ENCODE peak calls at places on chromosomes 11 and 22, in nine cellular contexts. O is PC-3, I is mucosa of descending colon, L is fibroblast of the aortic adventitia, F is BE2C, X is heart left ventricle, H is colonic mucosa, V is astrocyte, M is heart right ventricle. R is an unnamed sample.

GRCh38 chr11:123227763-123228488 is 32.9 kb upstream of the CLMP start:
- DNase-seq in X (no peak), F (no peak), I (no peak), H (no peak), O (no peak), L (no peak), M (no peak), V (no peak), R (no peak)

GRCh38 chr22:17966403-17966717 is 58.0 kb downstream of the MICAL3 start:
- DNase-seq in F (no peak), I (no peak), O (no peak), L (no peak), X (no peak), M (no peak), H (no peak), V (no peak), R (no peak)

GRCh38 chr11:33716236-33716635 is 15.6 kb upstream of the C11orf91 start:
- DNase-seq in L (peak; percentile 67), X (no peak), H (no peak), I (no peak), O (peak; percentile 65), V (no peak), F (no peak), M (no peak), R (peak; percentile 78)

GRCh38 chr22:29550005-29550404 is 3.6 kb downstream of the THOC5 start:
- DNase-seq in M (no peak), L (no peak), F (no peak), X (no peak), V (no peak), O (no peak), I (no peak), H (no peak), R (no peak)

GRCh38 chr22:32660292-32660691 is 141.2 kb upstream of the TIMP3 start:
- DNase-seq in H (peak; percentile 74), I (no peak), L (peak; percentile 78), X (peak; percentile 76), M (peak; percentile 70), V (peak; percentile 49), O (peak; percentile 16), F (peak; percentile 72), R (peak; percentile 79)

GRCh38 chr11:103944251-103944944 is 92.0 kb upstream of the DDI1 start:
- DNase-seq in V (no peak), X (no peak), H (no peak), F (no peak), O (no peak), L (no peak), I (no peak), M (no peak), R (no peak)

GRCh38 chr22:32539631-32540449 is 65.2 kb downstream of the FBXO7 start:
- DNase-seq in H (peak; percentile 44), F (no peak), X (peak; percentile 39), O (no peak), M (peak; percentile 61), I (no peak), V (peak; percentile 55), L (no peak), R (peak; percentile 78)

GRCh38 chr11:35063453-35063852 is 75.5 kb upstream of the CD44 start:
- DNase-seq in F (no peak), I (no peak), H (no peak), X (no peak), V (no peak), O (no peak), L (no peak), M (no peak), R (no peak)

GRCh38 chr11:94706211-94706610 is 61.9 kb upstream of the AMOTL1 start:
- DNase-seq in I (no peak), V (peak; percentile 67), H (no peak), O (peak; percentile 74), F (no peak), L (peak; percentile 56), X (peak; percentile 55), M (peak; percentile 50), R (peak; percentile 99)

GRCh38 chr22:23092217-23092955 is 22.1 kb downstream of the GNAZ start:
- DNase-seq in V (no peak), M (no peak), O (no peak), H (no peak), L (no peak), X (no peak), I (no peak), F (no peak), R (no peak)

GRCh38 chr22:24141586-24141985 is 39.7 kb upstream of the SUSD2 start:
- DNase-seq in H (no peak), M (no peak), I (no peak), V (no peak), O (peak; percentile 59), L (no peak), F (no peak), X (no peak), R (peak; percentile 83)

GRCh38 chr22:44847892-44848291 is 95.5 kb downstream of the ARHGAP8 start:
- DNase-seq in F (no peak), X (no peak), I (no peak), O (no peak), H (no peak), L (no peak), M (no peak), V (no peak), R (no peak)

GRCh38 chr11:2982214-2982613 is 9.9 kb downstream of the NAP1L4 start:
- DNase-seq in I (no peak), V (no peak), L (no peak), H (no peak), X (no peak), F (no peak), M (no peak), O (no peak), R (no peak)

DNA sequence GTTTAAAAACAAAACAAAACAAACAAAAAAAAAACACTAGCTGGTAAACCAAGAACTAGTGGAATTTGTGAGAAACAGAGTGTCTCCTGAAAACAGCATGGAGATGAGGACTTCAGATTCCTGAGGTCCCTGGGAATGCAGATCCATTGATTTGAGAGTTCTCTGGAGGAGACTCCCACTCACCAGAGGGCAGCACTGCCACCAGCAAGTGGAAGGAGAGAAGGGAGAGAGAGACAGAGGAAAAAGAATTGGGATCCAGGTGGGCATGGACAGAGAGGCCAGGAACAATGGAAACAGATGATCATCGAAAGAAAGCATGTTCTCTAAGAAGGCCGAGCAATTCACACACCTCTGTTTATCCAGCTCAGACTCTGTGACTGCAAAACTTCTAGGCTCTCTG is 31.8 kb downstream of the ETS1 start:
- DNase-seq in M (no peak), F (peak; percentile 53), V (no peak), O (peak; percentile 54), L (no peak), X (no peak), H (no peak), I (no peak), R (peak; percentile 29)
- TF ChIP-seq CTCF in M (peak; percentile 36), F (peak; percentile 74), V (peak; percentile 20), O (peak; percentile 77), L (peak; percentile 30), X (peak; percentile 39), H (no peak), I (no peak), R (peak; percentile 27)

DNA sequence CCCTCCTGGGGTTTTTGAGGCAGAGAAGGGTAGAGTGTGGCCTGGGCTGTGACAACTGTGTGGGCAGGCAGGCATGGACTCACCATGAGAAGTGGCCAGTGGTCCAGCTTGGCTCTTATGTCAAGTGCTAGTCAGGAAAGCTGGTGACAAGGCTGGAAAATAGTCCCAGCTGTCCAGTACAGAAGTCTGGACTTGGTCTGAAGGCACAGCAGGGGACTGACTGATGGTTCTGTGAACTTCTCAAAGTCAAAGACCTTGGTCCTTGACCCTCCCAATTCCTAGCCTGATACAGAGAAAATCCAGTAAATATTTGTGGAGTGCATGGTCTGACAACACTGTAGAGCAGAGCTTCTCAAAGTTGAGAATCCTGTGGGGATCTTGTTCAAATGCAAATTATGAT is 1.7 kb downstream of the PPFIBP2 start:
- DNase-seq in M (no peak), V (no peak), I (no peak), F (no peak), O (no peak), X (no peak), H (no peak), L (no peak), R (no peak)
- H3K4me3 ChIP-seq in M (no peak overlapping the region), V (no peak overlapping the region), I (no peak overlapping the region), F (no peak overlapping the region), O (no peak overlapping the region), X (no peak overlapping the region), H (no peak overlapping the region), L (no peak overlapping the region), R (no peak overlapping the region)

GRCh38 chr11:120985718-120986569 is 38.0 kb upstream of the TBCEL start:
- DNase-seq in L (peak; percentile 25), V (peak; percentile 31), H (peak; percentile 38), X (peak; percentile 49), O (peak; percentile 47), F (peak; percentile 84), I (peak; percentile 46), M (peak; percentile 8), R (peak; percentile 46)
- TF ChIP-seq CTCF in L (peak; percentile 33), V (no peak), H (no peak), X (no peak), O (peak; percentile 25), F (peak; percentile 23), I (no peak), M (peak; percentile 37), R (no peak)

GRCh38 chr11:101582242-101583052 is 1.4 kb downstream of the TRPC6 start:
- DNase-seq in F (no peak), M (no peak), H (no peak), V (no peak), O (no peak), L (no peak), I (no peak), X (peak; percentile 21), R (peak; percentile 48)

GRCh38 chr11:101586965-101587364 is 3.2 kb upstream of the TRPC6 start:
- DNase-seq in V (no peak), H (no peak), O (no peak), M (no peak), I (no peak), X (no peak), F (no peak), L (no peak), R (no peak)

GRCh38 chr11:101584651-101585050 is 844 bp upstream of the TRPC6 start:
- DNase-seq in O (no peak), M (no peak), H (no peak), X (no peak), I (no peak), V (no peak), F (no peak), L (no peak), R (no peak)

GRCh38 chr11:101583180-101584128 is at the start of gene TRPC6:
- DNase-seq in X (peak; percentile 26), V (peak; percentile 8), O (no peak), L (no peak), H (no peak), M (no peak), I (peak; percentile 45), F (no peak), R (peak; percentile 41)

DNA sequence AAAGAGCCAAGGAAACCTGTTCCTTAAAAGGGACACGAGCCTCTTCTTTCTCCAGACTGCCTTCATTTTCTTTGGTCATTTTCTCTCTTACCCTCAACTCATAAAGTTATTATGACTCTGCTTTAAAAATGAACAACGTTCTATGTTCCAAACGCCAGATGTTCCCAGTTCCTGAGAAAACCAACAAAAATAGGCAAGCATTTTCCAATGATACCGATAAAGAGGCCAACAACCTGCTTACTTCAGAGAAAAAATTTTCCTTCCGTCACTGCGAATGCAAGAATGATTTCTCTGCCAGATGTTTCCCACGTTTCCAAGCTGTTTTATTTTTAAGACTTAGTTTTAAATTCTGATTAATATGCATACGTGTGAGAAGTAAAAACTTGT is 315 bp upstream of the TRPC6 start:
- DNase-seq in F (no peak), V (no peak), X (no peak), O (no peak), M (no peak), H (no peak), L (no peak), I (no peak), R (no peak)
- H3K4me3 ChIP-seq in F (no peak overlapping the region), V (peak overlapping the region; percentile 55), X (peak overlapping the region; percentile 47), O (no peak overlapping the region), M (peak overlapping the region; percentile 31), H (no peak overlapping the region), L (no peak overlapping the region), I (no peak overlapping the region), R (no peak overlapping the region)